ENCODE peak calls at places on chromosomes 11 and 22, in six cellular contexts. R is dorsolateral prefrontal cortex, B is putamen, J is endothelial cell, C is NCI-H1092 treated with DMSO at 0.1 percent for 48 hours, E is HS-5. W is an unnamed sample.

GRCh38 chr11:68002575-68002942 is 1.3 kb downstream of the UNC93B1 start:
- DNase-seq in B (no peak), E (no peak), J (no peak), C (no peak), R (no peak), W (no peak)

GRCh38 chr22:32204211-32204855 is 540 bp downstream of the RFPL2 start:
- DNase-seq in J (no peak), R (no peak), C (peak), B (no peak), E (no peak), W (no peak)

GRCh38 chr22:35837328-35837727 is 119.7 kb downstream of the APOL5 start:
- DNase-seq in C (no peak), E (no peak), J (no peak), B (no peak), R (no peak), W (no peak)

GRCh38 chr11:67465190-67465522 is 3.9 kb downstream of the TMEM134 start:
- DNase-seq in B (no peak), R (no peak), J (no peak), E (no peak), C (no peak), W (no peak)

GRCh38 chr11:45079075-45079444 is 67.4 kb upstream of the PRDM11 start:
- DNase-seq in B (no peak), R (no peak), C (no peak), E (no peak), J (no peak), W (no peak)

GRCh38 chr11:121533556-121534050 is 80.8 kb upstream of the SORL1-AS1 start:
- DNase-seq in R (no peak), J (no peak), B (no peak), E (no peak), C (peak), W (no peak)

GRCh38 chr11:65973439-65974110 is 12.0 kb downstream of the SART1 start:
- DNase-seq in C (no peak), R (no peak), J (no peak), B (no peak), E (peak), W (no peak)

GRCh38 chr22:37701121-37701786 is 4.4 kb downstream of the TRIOBP start:
- DNase-seq in B (no peak), R (no peak), J (no peak), E (no peak), C (no peak), W (no peak)

GRCh38 chr11:24289301-24289700 is 207.6 kb upstream of the LUZP2 start:
- DNase-seq in J (no peak), B (no peak), E (no peak), R (no peak), C (no peak), W (no peak)

GRCh38 chr11:116964269-116964668 is 126.8 kb upstream of the APOA1 start:
- DNase-seq in B (no peak), R (no peak), J (no peak), E (no peak), C (no peak), W (no peak)

GRCh38 chr22:25448435-25449051 is 115.9 kb upstream of the GRK3 start:
- DNase-seq in B (no peak), C (peak), R (no peak), J (no peak), E (peak), W (no peak)

GRCh38 chr11:573146-573759 is 3.0 kb upstream of the PHRF1 start:
- DNase-seq in C (no peak), R (no peak), B (no peak), J (no peak), E (no peak), W (no peak)

GRCh38 chr11:44977493-44977984 is 26.9 kb upstream of the TP53I11 start:
- DNase-seq in R (no peak), E (no peak), B (no peak), J (peak), C (peak), W (no peak)

GRCh38 chr22:39522567-39523300 is 2.4 kb downstream of the ATF4 start:
- DNase-seq in C (peak), E (no peak), R (no peak), J (no peak), B (no peak), W (no peak)

GRCh38 chr22:50432131-50432870 is 42.5 kb downstream of the SBF1 start:
- DNase-seq in J (no peak), R (no peak), E (no peak), B (no peak), C (no peak), W (no peak)

GRCh38 chr22:24553597-24554315 is 1.2 kb downstream of the GUCD1 start:
- DNase-seq in J (no peak), B (no peak), R (no peak), E (no peak), C (peak), W (no peak)

GRCh38 chr11:1933416-1934325 is 13.5 kb upstream of the MRPL23 start:
- DNase-seq in J (no peak), B (no peak), E (no peak), R (no peak), C (no peak), W (no peak)

GRCh38 chr11:6737872-6738466 is 33.8 kb downstream of the OR2AG2 start:
- DNase-seq in B (peak), E (peak), R (no peak), J (peak), C (peak), W (peak)